ENCODE peak calls at places on chromosome 19, in five cellular contexts. B is HuH-7.5; X is stimulated activated effector memory CD8-positive, alpha-beta T cell treated with anti-CD3 and anti-CD28 coated beads, Interleukin-12 subunit alpha, Interleukin-12 subunit beta, amount 100 ng/mL, for 72 hours; Q is globus pallidus; L is HEK293T. E is an unnamed sample.

GRCh38 chr19:16361926-16362325 is 37.3 kb downstream of the KLF2 start:
- DNase-seq in B (no peak), X (no peak), Q (no peak), L (no peak), E (no peak)

GRCh38 chr19:5113633-5114586 is 145.0 kb downstream of the KDM4B start:
- DNase-seq in B (no peak), X (no peak), Q (no peak), L (no peak), E (no peak)

GRCh38 chr19:47093841-47094240 is 19.7 kb downstream of the ZC3H4 start:
- DNase-seq in B (no peak), X (peak; percentile 85), Q (no peak), L (no peak), E (no peak)

GRCh38 chr19:42066075-42066754 is 3.8 kb downstream of the GRIK5 start:
- DNase-seq in B (no peak), X (no peak), Q (no peak), L (peak; percentile 62), E (no peak)

GRCh38 chr19:19214892-19215291 is 3.1 kb downstream of the NCAN start:
- DNase-seq in B (peak; percentile 90), X (no peak), Q (no peak), L (peak; percentile 74), E (no peak)

GRCh38 chr19:29326351-29326750 is 113.4 kb upstream of the UQCRFS1 start:
- DNase-seq in B (no peak), X (no peak), Q (no peak), L (no peak), E (no peak)

GRCh38 chr19:6564393-6564792 is 26.6 kb downstream of the CD70 start:
- DNase-seq in B (no peak), X (no peak), Q (no peak), L (no peak), E (no peak)

GRCh38 chr19:41016488-41017071 is 25.5 kb downstream of the CYP2B6 start:
- DNase-seq in B (no peak), X (no peak), Q (no peak), L (no peak), E (no peak)

GRCh38 chr19:17385878-17386611 is 8.0 kb downstream of the CCDC194 start:
- DNase-seq in B (peak; percentile 80), X (peak; percentile 82), Q (no peak), L (peak; percentile 77), E (peak; percentile 87)

GRCh38 chr19:31231181-31231580 is 118.1 kb downstream of the TSHZ3 start:
- DNase-seq in B (no peak), X (no peak), Q (no peak), L (no peak), E (no peak)

GRCh38 chr19:14473073-14473790 is 1.9 kb downstream of the PTGER1 start:
- DNase-seq in B (peak; percentile 38), X (no peak), Q (no peak), L (no peak), E (no peak)

GRCh38 chr19:288911-289310 is 2.3 kb downstream of the PLPP2 start:
- DNase-seq in B (no peak), X (no peak), Q (no peak), L (no peak), E (no peak)

GRCh38 chr19:1018393-1018792 is 2.5 kb downstream of the TMEM259 start:
- DNase-seq in B (no peak), X (no peak), Q (no peak), L (no peak), E (peak; percentile 35)

GRCh38 chr19:30369833-30370232 is 2.4 kb upstream of the ZNF536 start:
- DNase-seq in B (no peak), X (no peak), Q (no peak), L (no peak), E (no peak)

GRCh38 chr19:30065680-30066606 is 123.9 kb downstream of the URI1 start:
- DNase-seq in B (no peak), X (no peak), Q (peak; percentile 10), L (no peak), E (no peak)

GRCh38 chr19:14089662-14090508 is 666 bp downstream of the SAMD1 start:
- DNase-seq in B (peak; percentile 76), X (peak; percentile 72), Q (peak; percentile 50), L (peak; percentile 50), E (peak; percentile 61)

GRCh38 chr19:45153339-45154063 is 7.3 kb downstream of the NKPD1 start:
- DNase-seq in B (no peak), X (no peak), Q (peak; percentile 48), L (peak; percentile 71), E (no peak)

GRCh38 chr19:11435833-11436313 is 438 bp downstream of the PRKCSH start:
- DNase-seq in B (no peak), X (peak; percentile 67), Q (no peak), L (no peak), E (no peak)

GRCh38 chr19:17447704-17448189 is 721 bp downstream of the TMEM221 start:
- DNase-seq in B (no peak), X (no peak), Q (no peak), L (no peak), E (peak; percentile 0)

GRCh38 chr19:15902254-15902653 is 4.4 kb upstream of the CYP4F2 start:
- DNase-seq in B (no peak), X (no peak), Q (no peak), L (no peak), E (no peak)

GRCh38 chr19:1116726-1117581 is 13.2 kb downstream of the GPX4 start:
- DNase-seq in B (no peak), X (no peak), Q (no peak), L (no peak), E (no peak)

E was measured in 8988T.